ENCODE peak calls at places on chromosomes 7 and 10, in six cellular contexts. One of them, this sample, is unnamed.

GRCh38 chr10:132062641-132063390 is 2.9 kb upstream of the JAKMIP3 start:
- DNase-seq in tibial nerve: no peak
- DNase-seq in fibroblast of lung: no peak
- DNase-seq in A549: no peak
- DNase-seq in A673: no peak
- DNase-seq in brain microvascular endothelial cell: no peak
- DNase-seq in this sample: no peak

GRCh38 chr7:144384071-144384470 is 19.4 kb downstream of the NOBOX start:
- DNase-seq in tibial nerve: no peak
- DNase-seq in fibroblast of lung: peak; percentile 67
- DNase-seq in A549: peak; percentile 38
- DNase-seq in A673: no peak
- DNase-seq in brain microvascular endothelial cell: peak; percentile 48
- DNase-seq in this sample: no peak

GRCh38 chr7:128112781-128113221 is 81.6 kb upstream of the LRRC4 start:
- DNase-seq in tibial nerve: no peak
- DNase-seq in fibroblast of lung: no peak
- DNase-seq in A549: no peak
- DNase-seq in A673: no peak
- DNase-seq in brain microvascular endothelial cell: no peak
- DNase-seq in this sample: no peak

GRCh38 chr10:119401671-119402395 is 140.7 kb downstream of the RGS10 start:
- DNase-seq in tibial nerve: peak; percentile 82
- DNase-seq in fibroblast of lung: peak; percentile 96
- DNase-seq in A549: peak; percentile 77
- DNase-seq in A673: no peak
- DNase-seq in brain microvascular endothelial cell: peak; percentile 97
- DNase-seq in this sample: peak; percentile 97

GRCh38 chr7:28649189-28649588 is 236.9 kb downstream of the CREB5 start:
- DNase-seq in tibial nerve: no peak
- DNase-seq in fibroblast of lung: no peak
- DNase-seq in A549: no peak
- DNase-seq in A673: no peak
- DNase-seq in brain microvascular endothelial cell: no peak
- DNase-seq in this sample: no peak

GRCh38 chr10:30433286-30433778 is 652 bp upstream of the MAP3K8 start:
- DNase-seq in tibial nerve: peak; percentile 84
- DNase-seq in fibroblast of lung: peak; percentile 77
- DNase-seq in A549: peak; percentile 90
- DNase-seq in A673: peak; percentile 68
- DNase-seq in brain microvascular endothelial cell: peak; percentile 58
- DNase-seq in this sample: no peak

GRCh38 chr7:157302314-157302711 is 34.5 kb upstream of the DNAJB6 start:
- DNase-seq in tibial nerve: peak; percentile 30
- DNase-seq in fibroblast of lung: peak; percentile 29
- DNase-seq in A549: peak; percentile 57
- DNase-seq in A673: peak; percentile 75
- DNase-seq in brain microvascular endothelial cell: no peak
- DNase-seq in this sample: no peak

GRCh38 chr7:133365892-133366291 is 113.0 kb downstream of the EXOC4 start:
- DNase-seq in tibial nerve: no peak
- DNase-seq in fibroblast of lung: peak; percentile 86
- DNase-seq in A549: no peak
- DNase-seq in A673: no peak
- DNase-seq in brain microvascular endothelial cell: peak; percentile 67
- DNase-seq in this sample: no peak

DNA sequence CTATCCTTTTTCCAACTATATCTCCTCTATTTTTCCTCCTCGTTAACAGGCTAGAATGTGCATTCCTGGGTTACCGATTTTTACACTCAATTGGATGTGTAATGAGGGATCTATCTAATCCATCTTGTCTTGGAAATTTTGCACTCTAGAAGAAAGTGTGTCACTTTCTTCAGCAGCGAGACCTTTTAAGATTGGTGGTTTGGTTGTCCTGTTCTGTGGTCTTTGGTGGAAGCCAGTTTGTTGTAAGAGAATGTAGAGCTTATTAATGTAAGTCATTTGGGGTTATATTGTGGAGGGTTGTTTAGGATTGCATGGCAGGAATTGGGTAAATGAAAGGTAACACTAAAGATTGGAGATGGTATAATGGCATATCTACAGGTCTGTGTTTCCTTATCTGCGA is 16.7 kb downstream of the CDK1 start:
- DNase-seq in tibial nerve: no peak
- DNase-seq in fibroblast of lung: no peak
- DNase-seq in A549: no peak
- DNase-seq in A673: no peak
- DNase-seq in brain microvascular endothelial cell: no peak
- DNase-seq in this sample: no peak
- H3K4me3 ChIP-seq in tibial nerve: no peak overlapping the region
- H3K4me3 ChIP-seq in fibroblast of lung: no peak overlapping the region
- H3K4me3 ChIP-seq in A549: no peak overlapping the region
- H3K4me3 ChIP-seq in A673: no peak overlapping the region
- H3K4me3 ChIP-seq in brain microvascular endothelial cell: no peak overlapping the region
- H3K4me3 ChIP-seq in this sample: no peak overlapping the region

GRCh38 chr10:70600512-70601395 is 1.8 kb downstream of the PRF1 start:
- DNase-seq in tibial nerve: no peak
- DNase-seq in fibroblast of lung: no peak
- DNase-seq in A549: no peak
- DNase-seq in A673: no peak
- DNase-seq in brain microvascular endothelial cell: no peak
- DNase-seq in this sample: no peak

GRCh38 chr10:70602665-70603438 is at the start of gene PRF1:
- DNase-seq in tibial nerve: no peak
- DNase-seq in fibroblast of lung: no peak
- DNase-seq in A549: no peak
- DNase-seq in A673: no peak
- DNase-seq in brain microvascular endothelial cell: no peak
- DNase-seq in this sample: no peak

GRCh38 chr10:70599791-70600190 is 2.8 kb downstream of the PRF1 start:
- DNase-seq in tibial nerve: no peak
- DNase-seq in fibroblast of lung: no peak
- DNase-seq in A549: no peak
- DNase-seq in A673: no peak
- DNase-seq in brain microvascular endothelial cell: no peak
- DNase-seq in this sample: no peak

GRCh38 chr10:70603439-70603778 is 868 bp upstream of the PRF1 start:
- DNase-seq in tibial nerve: no peak
- DNase-seq in fibroblast of lung: no peak
- DNase-seq in A549: no peak
- DNase-seq in A673: no peak
- DNase-seq in brain microvascular endothelial cell: no peak
- DNase-seq in this sample: no peak

GRCh38 chr10:70601775-70602174 is 766 bp downstream of the PRF1 start:
- DNase-seq in tibial nerve: no peak
- DNase-seq in fibroblast of lung: no peak
- DNase-seq in A549: no peak
- DNase-seq in A673: no peak
- DNase-seq in brain microvascular endothelial cell: no peak
- DNase-seq in this sample: no peak
- H3K4me3 ChIP-seq in tibial nerve: no peak overlapping the region
- H3K4me3 ChIP-seq in fibroblast of lung: no peak overlapping the region
- H3K4me3 ChIP-seq in A549: no peak overlapping the region
- H3K4me3 ChIP-seq in A673: no peak overlapping the region
- H3K4me3 ChIP-seq in brain microvascular endothelial cell: no peak overlapping the region
- H3K4me3 ChIP-seq in this sample: no peak overlapping the region

GRCh38 chr10:28554952-28555351 is 22.0 kb downstream of the WAC start:
- DNase-seq in tibial nerve: no peak
- DNase-seq in fibroblast of lung: no peak
- DNase-seq in A549: no peak
- DNase-seq in A673: no peak
- DNase-seq in brain microvascular endothelial cell: no peak
- DNase-seq in this sample: no peak
- H3K4me3 ChIP-seq in tibial nerve: no peak overlapping the region
- H3K4me3 ChIP-seq in fibroblast of lung: no peak overlapping the region
- H3K4me3 ChIP-seq in A549: no peak overlapping the region
- H3K4me3 ChIP-seq in A673: no peak overlapping the region
- H3K4me3 ChIP-seq in brain microvascular endothelial cell: no peak overlapping the region
- H3K4me3 ChIP-seq in this sample: no peak overlapping the region

GRCh38 chr10:128009768-128010167 is 102.9 kb downstream of the PTPRE start:
- DNase-seq in tibial nerve: no peak
- DNase-seq in fibroblast of lung: peak; percentile 68
- DNase-seq in A549: no peak
- DNase-seq in A673: no peak
- DNase-seq in brain microvascular endothelial cell: peak; percentile 73
- DNase-seq in this sample: no peak

GRCh38 chr10:128007971-128008370 is 101.1 kb downstream of the PTPRE start:
- DNase-seq in tibial nerve: no peak
- DNase-seq in fibroblast of lung: no peak
- DNase-seq in A549: no peak
- DNase-seq in A673: no peak
- DNase-seq in brain microvascular endothelial cell: no peak
- DNase-seq in this sample: no peak

GRCh38 chr10:128008521-128009250 is 101.8 kb downstream of the PTPRE start:
- DNase-seq in tibial nerve: no peak
- DNase-seq in fibroblast of lung: no peak
- DNase-seq in A549: no peak
- DNase-seq in A673: no peak
- DNase-seq in brain microvascular endothelial cell: no peak
- DNase-seq in this sample: no peak

GRCh38 chr10:128011059-128011979 is 104.4 kb downstream of the PTPRE start:
- DNase-seq in tibial nerve: peak; percentile 90
- DNase-seq in fibroblast of lung: peak; percentile 39
- DNase-seq in A549: peak; percentile 68
- DNase-seq in A673: peak; percentile 84
- DNase-seq in brain microvascular endothelial cell: peak; percentile 57
- DNase-seq in this sample: peak; percentile 25

GRCh38 chr10:128009357-128009756 is 102.5 kb downstream of the PTPRE start:
- DNase-seq in tibial nerve: no peak
- DNase-seq in fibroblast of lung: no peak
- DNase-seq in A549: no peak
- DNase-seq in A673: no peak
- DNase-seq in brain microvascular endothelial cell: no peak
- DNase-seq in this sample: no peak
- H3K4me3 ChIP-seq in tibial nerve: no peak overlapping the region
- H3K4me3 ChIP-seq in fibroblast of lung: no peak overlapping the region
- H3K4me3 ChIP-seq in A549: no peak overlapping the region
- H3K4me3 ChIP-seq in A673: no peak overlapping the region
- H3K4me3 ChIP-seq in brain microvascular endothelial cell: no peak overlapping the region
- H3K4me3 ChIP-seq in this sample: no peak overlapping the region

DNA sequence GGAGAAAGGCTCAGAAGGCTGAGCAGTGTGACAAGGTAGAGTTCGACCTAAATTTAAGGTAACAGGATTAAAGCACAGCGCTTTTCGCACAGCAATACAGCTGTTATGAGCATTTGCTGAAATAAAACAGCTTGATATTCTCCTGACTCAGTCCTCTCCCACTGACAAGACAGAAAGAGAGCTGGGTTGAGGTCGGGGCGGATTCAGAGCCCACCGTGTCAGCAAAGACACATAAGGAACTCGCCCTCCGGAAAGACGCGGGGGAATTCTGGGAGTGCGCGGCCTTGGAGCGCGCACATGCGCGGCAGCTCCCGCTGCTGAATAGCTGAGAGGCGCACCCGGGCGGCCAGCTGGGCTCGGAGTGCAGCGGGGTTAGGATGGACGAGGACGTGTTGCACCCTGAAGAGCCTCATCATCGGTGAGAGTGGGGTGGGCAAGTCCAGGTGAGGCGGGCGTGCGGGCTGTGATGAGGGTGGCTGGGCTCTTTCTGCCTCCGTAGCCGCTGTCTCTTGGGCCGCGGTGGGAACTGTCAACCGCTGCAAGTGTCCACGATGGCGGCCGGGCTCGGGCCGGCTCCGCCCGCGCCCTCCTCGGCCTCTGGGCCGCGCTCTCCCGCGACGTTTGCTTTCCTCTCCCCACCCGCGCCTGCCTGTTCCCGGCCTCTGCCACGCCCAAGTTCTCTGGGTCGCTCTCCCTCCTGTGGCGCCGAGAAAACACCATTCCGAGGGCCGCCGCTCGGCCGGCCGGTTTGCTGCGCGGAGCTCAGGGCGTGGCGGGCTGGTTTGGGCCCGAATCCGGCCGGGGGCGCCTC is 120.6 kb downstream of the LYZL1 start:
- DNase-seq in tibial nerve: peak; percentile 69
- DNase-seq in fibroblast of lung: peak; percentile 74
- DNase-seq in A549: peak; percentile 79
- DNase-seq in A673: peak; percentile 85
- DNase-seq in brain microvascular endothelial cell: peak; percentile 57
- DNase-seq in this sample: no peak
- H3K4me3 ChIP-seq in tibial nerve: peak overlapping the region; percentile 68
- H3K4me3 ChIP-seq in fibroblast of lung: peak overlapping the region; percentile 79
- H3K4me3 ChIP-seq in A549: peak overlapping the region; percentile 62
- H3K4me3 ChIP-seq in A673: peak overlapping the region; percentile 85
- H3K4me3 ChIP-seq in brain microvascular endothelial cell: peak overlapping the region; percentile 92
- H3K4me3 ChIP-seq in this sample: peak overlapping the region; percentile 67

This sample was measured in HFF-Myc.